ENCODE peak calls at places on chromosome 1, in four cellular contexts. V is H1, M is K562, N is HepG2. T is an unnamed sample.

GRCh38 chr1:10716840-10717239 is 79.6 kb downstream of the CASZ1 start:
- DNase-seq in N (no peak), V (no peak), M (no peak), T (no peak)

GRCh38 chr1:201731592-201731991 is 97.4 kb upstream of the IPO9 start:
- DNase-seq in N (no peak), V (no peak), M (no peak), T (no peak)

GRCh38 chr1:76770979-76771378 is 96.3 kb upstream of the ST6GALNAC5 start:
- DNase-seq in V (no peak), N (no peak), M (no peak), T (no peak)

GRCh38 chr1:234776875-234777849 is 167.2 kb upstream of the IRF2BP2 start:
- DNase-seq in N (no peak), M (peak; percentile 54), V (no peak), T (no peak)

GRCh38 chr1:210257698-210258395 is 25.3 kb downstream of the SERTAD4 start:
- DNase-seq in M (no peak), N (no peak), V (no peak), T (no peak)

GRCh38 chr1:21866629-21867009 is 54.6 kb downstream of the LDLRAD2 start:
- DNase-seq in V (no peak), M (no peak), N (no peak), T (no peak)

GRCh38 chr1:220067246-220068204 is 21.2 kb upstream of the EPRS1 start:
- DNase-seq in N (no peak), M (no peak), V (no peak), T (no peak)

GRCh38 chr1:33074193-33074945 is 6.6 kb upstream of the AZIN2 start:
- DNase-seq in N (peak; percentile 19), V (no peak), M (no peak), T (no peak)

GRCh38 chr1:178579562-178579961 is 66.7 kb downstream of the TEX35 start:
- DNase-seq in N (no peak), V (no peak), M (no peak), T (no peak)

GRCh38 chr1:64542118-64542517 is 72.2 kb downstream of the CACHD1 start:
- DNase-seq in M (no peak), V (no peak), N (no peak), T (no peak)

GRCh38 chr1:64539808-64540207 is 69.9 kb downstream of the CACHD1 start:
- DNase-seq in V (no peak), N (no peak), M (no peak), T (no peak)

GRCh38 chr1:64538389-64538788 is 68.5 kb downstream of the CACHD1 start:
- DNase-seq in V (no peak), M (no peak), N (no peak), T (no peak)

GRCh38 chr1:64539279-64539678 is 69.3 kb downstream of the CACHD1 start:
- DNase-seq in N (no peak), V (no peak), M (no peak), T (no peak)

GRCh38 chr1:64540265-64540791 is 70.4 kb downstream of the CACHD1 start:
- DNase-seq in M (no peak), N (no peak), V (no peak), T (no peak)
- H3K27ac ChIP-seq in M (no peak overlapping the region), N (no peak overlapping the region), V (no peak overlapping the region), T (no peak overlapping the region)

DNA sequence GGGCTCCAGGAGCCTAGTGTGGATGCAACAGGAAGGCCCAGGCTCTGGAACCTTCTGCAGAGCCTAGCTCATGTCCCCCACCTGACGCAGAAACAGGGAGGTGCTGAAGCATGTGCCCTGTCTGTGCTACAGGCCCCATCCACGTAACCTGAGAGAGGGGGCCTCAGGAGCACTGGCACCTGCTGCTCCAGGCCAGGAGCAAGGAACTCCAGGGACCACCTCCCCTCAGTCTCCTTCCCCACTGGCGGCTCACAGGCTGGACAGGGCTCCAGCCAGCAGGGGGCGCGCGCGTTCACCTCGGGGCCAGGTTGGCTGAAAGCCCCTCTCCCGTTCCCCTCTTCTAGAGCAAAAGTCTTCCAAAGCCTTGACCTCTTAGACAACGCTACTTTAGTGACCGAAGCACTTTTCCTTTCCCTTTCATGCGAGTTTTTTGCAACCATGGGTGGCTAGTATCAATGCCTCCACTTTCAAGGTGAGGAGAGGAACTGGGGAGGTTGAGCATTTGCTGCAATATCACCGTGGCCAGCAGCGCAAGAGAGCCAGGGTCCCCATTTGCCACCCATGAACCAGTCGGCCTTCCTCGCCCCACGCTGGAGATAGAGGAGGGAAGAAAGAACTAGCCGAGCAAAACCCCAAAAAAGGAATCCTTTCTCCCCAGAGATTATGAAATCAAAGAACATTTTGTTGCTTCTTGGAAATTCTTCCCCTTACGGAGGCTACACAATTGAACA is 52.4 kb upstream of the GPR157 start:
- DNase-seq in V (no peak), N (peak; percentile 61), M (peak; percentile 87), T (peak; percentile 60)
- TF ChIP-seq PHF8 in V (no peak), N (no peak), M (no peak), T (no peak)

GRCh38 chr1:245055752-245056151 is 99.0 kb upstream of the KIF26B start:
- DNase-seq in M (no peak), N (no peak), V (no peak), T (no peak)

GRCh38 chr1:245056913-245057312 is 97.9 kb upstream of the KIF26B start:
- DNase-seq in V (no peak), N (no peak), M (no peak), T (no peak)

GRCh38 chr1:245051349-245052221 is 103.2 kb upstream of the KIF26B start:
- DNase-seq in N (no peak), M (peak; percentile 79), V (no peak), T (no peak)

GRCh38 chr1:245052258-245052657 is 102.5 kb upstream of the KIF26B start:
- DNase-seq in M (no peak), V (no peak), N (no peak), T (no peak)

DNA sequence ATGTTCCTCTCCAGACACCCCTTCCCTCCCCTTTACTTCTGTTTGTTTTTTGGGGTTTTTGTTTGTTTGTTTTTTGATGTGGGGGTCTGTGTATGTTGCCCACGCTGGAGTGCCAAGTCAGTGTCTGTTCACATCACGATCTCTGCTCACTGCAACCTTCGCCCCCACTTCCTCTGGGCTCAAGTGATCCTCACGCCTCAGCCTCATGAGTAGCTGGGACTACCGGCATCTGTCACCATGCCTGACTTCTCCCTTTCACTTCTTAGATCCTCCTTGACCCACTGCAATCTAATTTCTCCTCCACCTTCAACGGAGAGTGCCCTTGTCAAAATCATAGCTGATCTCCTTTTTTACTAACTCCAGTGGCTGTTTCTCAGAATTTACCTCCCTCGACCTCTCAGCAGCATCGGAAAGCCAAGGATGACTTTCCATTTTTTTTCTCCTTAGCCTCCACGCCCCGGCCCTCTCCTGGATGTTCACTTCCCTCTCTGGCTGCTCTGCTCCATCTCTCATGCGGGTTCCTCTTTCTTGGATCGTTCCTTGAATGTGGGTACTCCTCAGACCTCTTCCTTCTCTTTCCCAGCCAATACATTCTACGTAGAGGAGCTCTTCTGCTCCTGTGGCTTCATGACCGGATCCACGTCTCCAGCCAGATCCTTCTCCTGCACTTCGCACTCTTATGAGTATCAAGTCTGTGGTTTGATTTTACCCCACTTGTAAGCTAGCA is 100.5 kb upstream of the KIF26B start:
- DNase-seq in M (no peak), N (no peak), V (no peak), T (no peak)
- H3K27ac ChIP-seq in M (no peak overlapping the region), N (no peak overlapping the region), V (no peak overlapping the region), T (no peak overlapping the region)

GRCh38 chr1:157994704-157995540 is 1.5 kb downstream of the KIRREL1 start:
- DNase-seq in M (no peak), V (no peak), N (no peak), T (no peak)
- TF ChIP-seq PHF8 in M (no peak), V (no peak), N (no peak), T (no peak)